ENCODE peak calls at places on chromosomes 7 and 10, in seven cellular contexts. T is NCI-H82; O is activated CD4-positive, alpha-beta T cell treated with anti-CD3 and anti-CD28 coated beads for 24 hours; Y is stimulated activated CD8-positive, alpha-beta memory T cell treated with anti-CD3 and anti-CD28 coated beads, Interleukin-4, amount 100 ng/mL, for 1 hour; I is A172; C is foreskin keratinocyte; K is HFF-Myc. A is an unnamed sample.

GRCh38 chr7:27560706-27561235 is 101.9 kb downstream of the HIBADH start:
- DNase-seq in T (no peak), O (no peak), Y (no peak), I (peak), C (peak), K (peak), A (no peak)

GRCh38 chr7:116738378-116738777 is 66.4 kb downstream of the MET start:
- DNase-seq in T (no peak), O (no peak), Y (no peak), I (no peak), C (no peak), K (no peak), A (no peak)

GRCh38 chr7:44634187-44634838 is 27.9 kb downstream of the OGDH start:
- DNase-seq in T (no peak), O (no peak), Y (no peak), I (peak), C (no peak), K (no peak), A (no peak)

GRCh38 chr7:66013938-66014337 is 31.9 kb upstream of the GUSB start:
- DNase-seq in T (peak), O (no peak), Y (no peak), I (no peak), C (no peak), K (peak), A (peak)

GRCh38 chr10:97915346-97915745 is 65.7 kb downstream of the GOLGA7B start:
- DNase-seq in T (no peak), O (no peak), Y (no peak), I (no peak), C (no peak), K (no peak), A (no peak)

GRCh38 chr7:17369686-17370426 is 71.4 kb downstream of the AHR start:
- DNase-seq in T (no peak), O (no peak), Y (no peak), I (peak), C (peak), K (peak), A (peak)

GRCh38 chr10:122504551-122504950 is 43.2 kb downstream of the HTRA1 start:
- DNase-seq in T (no peak), O (no peak), Y (no peak), I (peak), C (no peak), K (no peak), A (no peak)

GRCh38 chr7:6384327-6384726 is 63.4 kb downstream of the DAGLB start:
- DNase-seq in T (no peak), O (no peak), Y (no peak), I (no peak), C (no peak), K (no peak), A (no peak)

GRCh38 chr10:13759167-13759566 is 172.4 kb downstream of the PRPF18 start:
- DNase-seq in T (peak), O (no peak), Y (no peak), I (no peak), C (no peak), K (no peak), A (no peak)

GRCh38 chr10:35356725-35357092 is 20.4 kb downstream of the CCNY start:
- DNase-seq in T (peak), O (no peak), Y (no peak), I (no peak), C (no peak), K (no peak), A (no peak)

GRCh38 chr7:27053153-27053552 is 42.6 kb downstream of the HOXA1 start:
- DNase-seq in T (peak), O (no peak), Y (no peak), I (no peak), C (no peak), K (no peak), A (no peak)